ENCODE peak calls at places on chromosomes 12 and 14, in six cellular contexts. One of them, this sample, is unnamed.

GRCh38 chr12:75208851-75209781 is 523 bp downstream of the KCNC2 start:
- DNase-seq in pancreas: no peak
- DNase-seq in AG04450: peak
- DNase-seq in astrocyte of the cerebellum: peak
- DNase-seq in lower lobe of right lung: no peak
- DNase-seq in AG09309: no peak
- DNase-seq in this sample: peak

GRCh38 chr14:95504135-95505029 is 12.1 kb downstream of the SYNE3 start:
- DNase-seq in pancreas: no peak
- DNase-seq in AG04450: no peak
- DNase-seq in astrocyte of the cerebellum: no peak
- DNase-seq in lower lobe of right lung: no peak
- DNase-seq in AG09309: no peak
- DNase-seq in this sample: peak

GRCh38 chr12:50220357-50221061 is 53.3 kb upstream of the CERS5 start:
- DNase-seq in pancreas: no peak
- DNase-seq in AG04450: no peak
- DNase-seq in astrocyte of the cerebellum: no peak
- DNase-seq in lower lobe of right lung: no peak
- DNase-seq in AG09309: peak
- DNase-seq in this sample: peak

GRCh38 chr12:68789144-68789878 is 18.7 kb upstream of the MDM2 start:
- DNase-seq in pancreas: peak
- DNase-seq in AG04450: no peak
- DNase-seq in astrocyte of the cerebellum: no peak
- DNase-seq in lower lobe of right lung: no peak
- DNase-seq in AG09309: no peak
- DNase-seq in this sample: no peak

GRCh38 chr12:57008113-57008687 is 1.9 kb upstream of the ZBTB39 start:
- DNase-seq in pancreas: no peak
- DNase-seq in AG04450: peak
- DNase-seq in astrocyte of the cerebellum: peak
- DNase-seq in lower lobe of right lung: no peak
- DNase-seq in AG09309: peak
- DNase-seq in this sample: peak

GRCh38 chr12:65937181-65937641 is 112.9 kb downstream of the HMGA2 start:
- DNase-seq in pancreas: no peak
- DNase-seq in AG04450: no peak
- DNase-seq in astrocyte of the cerebellum: peak
- DNase-seq in lower lobe of right lung: no peak
- DNase-seq in AG09309: peak
- DNase-seq in this sample: peak

GRCh38 chr14:65286443-65286842 is 126.1 kb upstream of the FUT8 start:
- DNase-seq in pancreas: no peak
- DNase-seq in AG04450: no peak
- DNase-seq in astrocyte of the cerebellum: no peak
- DNase-seq in lower lobe of right lung: no peak
- DNase-seq in AG09309: no peak
- DNase-seq in this sample: no peak

GRCh38 chr12:132188451-132189298 is 44.4 kb downstream of the NOC4L start:
- DNase-seq in pancreas: no peak
- DNase-seq in AG04450: no peak
- DNase-seq in astrocyte of the cerebellum: no peak
- DNase-seq in lower lobe of right lung: no peak
- DNase-seq in AG09309: no peak
- DNase-seq in this sample: no peak

GRCh38 chr12:54411398-54412241 is 7.4 kb downstream of the ITGA5 start:
- DNase-seq in pancreas: no peak
- DNase-seq in AG04450: peak
- DNase-seq in astrocyte of the cerebellum: no peak
- DNase-seq in lower lobe of right lung: peak
- DNase-seq in AG09309: peak
- DNase-seq in this sample: peak

GRCh38 chr14:50233335-50234250 is 2.2 kb upstream of the SOS2 start:
- DNase-seq in pancreas: no peak
- DNase-seq in AG04450: no peak
- DNase-seq in astrocyte of the cerebellum: no peak
- DNase-seq in lower lobe of right lung: no peak
- DNase-seq in AG09309: no peak
- DNase-seq in this sample: no peak

GRCh38 chr14:73783107-73783727 is 68.4 kb upstream of the PTGR2 start:
- DNase-seq in pancreas: no peak
- DNase-seq in AG04450: no peak
- DNase-seq in astrocyte of the cerebellum: no peak
- DNase-seq in lower lobe of right lung: no peak
- DNase-seq in AG09309: no peak
- DNase-seq in this sample: peak

GRCh38 chr14:102973706-102974280 is 51.3 kb downstream of the AMN start:
- DNase-seq in pancreas: no peak
- DNase-seq in AG04450: no peak
- DNase-seq in astrocyte of the cerebellum: no peak
- DNase-seq in lower lobe of right lung: no peak
- DNase-seq in AG09309: no peak
- DNase-seq in this sample: no peak

GRCh38 chr14:73662439-73663056 is 17.8 kb downstream of the DNAL1 start:
- DNase-seq in pancreas: no peak
- DNase-seq in AG04450: peak
- DNase-seq in astrocyte of the cerebellum: peak
- DNase-seq in lower lobe of right lung: no peak
- DNase-seq in AG09309: peak
- DNase-seq in this sample: peak

GRCh38 chr12:612293-612692 is 51.0 kb downstream of the NINJ2 start:
- DNase-seq in pancreas: no peak
- DNase-seq in AG04450: no peak
- DNase-seq in astrocyte of the cerebellum: no peak
- DNase-seq in lower lobe of right lung: no peak
- DNase-seq in AG09309: no peak
- DNase-seq in this sample: no peak

GRCh38 chr12:122867701-122868461 is 28.0 kb downstream of the VPS37B start:
- DNase-seq in pancreas: peak
- DNase-seq in AG04450: no peak
- DNase-seq in astrocyte of the cerebellum: no peak
- DNase-seq in lower lobe of right lung: peak
- DNase-seq in AG09309: no peak
- DNase-seq in this sample: no peak

GRCh38 chr12:101671157-101671791 is 26.2 kb upstream of the CHPT1 start:
- DNase-seq in pancreas: no peak
- DNase-seq in AG04450: no peak
- DNase-seq in astrocyte of the cerebellum: no peak
- DNase-seq in lower lobe of right lung: peak
- DNase-seq in AG09309: no peak
- DNase-seq in this sample: no peak

GRCh38 chr12:21627924-21628323 is 23.3 kb upstream of the GYS2 start:
- DNase-seq in pancreas: peak
- DNase-seq in AG04450: no peak
- DNase-seq in astrocyte of the cerebellum: no peak
- DNase-seq in lower lobe of right lung: no peak
- DNase-seq in AG09309: no peak
- DNase-seq in this sample: no peak

GRCh38 chr12:57459750-57460400 is at the start of gene GLI1:
- DNase-seq in pancreas: no peak
- DNase-seq in AG04450: no peak
- DNase-seq in astrocyte of the cerebellum: peak
- DNase-seq in lower lobe of right lung: no peak
- DNase-seq in AG09309: no peak
- DNase-seq in this sample: no peak

GRCh38 chr14:83863042-83863441 is 1666.9 kb upstream of the FLRT2 start:
- DNase-seq in pancreas: no peak
- DNase-seq in AG04450: no peak
- DNase-seq in astrocyte of the cerebellum: no peak
- DNase-seq in lower lobe of right lung: no peak
- DNase-seq in AG09309: no peak
- DNase-seq in this sample: no peak

GRCh38 chr12:71438670-71439361 is 782 bp upstream of the LGR5 start:
- DNase-seq in pancreas: no peak
- DNase-seq in AG04450: no peak
- DNase-seq in astrocyte of the cerebellum: no peak
- DNase-seq in lower lobe of right lung: no peak
- DNase-seq in AG09309: no peak
- DNase-seq in this sample: peak

GRCh38 chr14:81485372-81485771 is 48.3 kb downstream of the SEL1L start:
- DNase-seq in pancreas: no peak
- DNase-seq in AG04450: no peak
- DNase-seq in astrocyte of the cerebellum: no peak
- DNase-seq in lower lobe of right lung: no peak
- DNase-seq in AG09309: no peak
- DNase-seq in this sample: no peak

GRCh38 chr12:85733984-85734383 is 102.2 kb downstream of the RASSF9 start:
- DNase-seq in pancreas: no peak
- DNase-seq in AG04450: no peak
- DNase-seq in astrocyte of the cerebellum: no peak
- DNase-seq in lower lobe of right lung: no peak
- DNase-seq in AG09309: no peak
- DNase-seq in this sample: peak

GRCh38 chr14:60327447-60328331 is 78.7 kb downstream of the PPM1A start:
- DNase-seq in pancreas: peak
- DNase-seq in AG04450: no peak
- DNase-seq in astrocyte of the cerebellum: no peak
- DNase-seq in lower lobe of right lung: peak
- DNase-seq in AG09309: no peak
- DNase-seq in this sample: peak

GRCh38 chr14:106876711-106877110 is 1350.3 kb downstream of the TMEM121 start:
- DNase-seq in pancreas: no peak
- DNase-seq in AG04450: no peak
- DNase-seq in astrocyte of the cerebellum: no peak
- DNase-seq in lower lobe of right lung: no peak
- DNase-seq in AG09309: no peak
- DNase-seq in this sample: no peak
- H3K4me3 ChIP-seq in pancreas: no peak
- H3K4me3 ChIP-seq in AG04450: no peak
- H3K4me3 ChIP-seq in astrocyte of the cerebellum: no peak
- H3K4me3 ChIP-seq in lower lobe of right lung: no peak
- H3K4me3 ChIP-seq in AG09309: no peak
- H3K4me3 ChIP-seq in this sample: no peak

GRCh38 chr14:66939409-66939808 is 249.8 kb upstream of the GARIN2 start:
- DNase-seq in pancreas: no peak
- DNase-seq in AG04450: no peak
- DNase-seq in astrocyte of the cerebellum: no peak
- DNase-seq in lower lobe of right lung: no peak
- DNase-seq in AG09309: no peak
- DNase-seq in this sample: no peak

DNA sequence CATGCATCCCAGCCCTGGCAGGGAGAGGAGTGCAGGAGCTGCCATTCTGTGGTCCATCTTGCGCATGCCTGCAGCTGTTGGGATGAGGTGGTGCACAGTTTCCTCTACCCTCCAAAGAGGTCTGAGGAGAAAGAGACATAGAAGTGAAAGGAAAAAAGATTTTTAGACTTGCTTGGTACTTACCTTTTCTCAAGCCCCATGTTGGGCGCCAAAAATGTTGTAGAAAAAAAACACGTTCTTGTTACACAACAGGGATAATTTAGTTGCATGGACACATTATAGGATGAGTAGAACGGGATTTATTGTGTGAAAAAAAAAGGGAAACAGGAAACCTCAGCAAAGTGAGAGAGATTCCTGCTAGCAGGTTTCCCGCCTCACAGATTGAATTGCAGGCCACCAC is 244.4 kb upstream of the GARIN2 start:
- DNase-seq in pancreas: no peak
- DNase-seq in AG04450: no peak
- DNase-seq in astrocyte of the cerebellum: peak
- DNase-seq in lower lobe of right lung: no peak
- DNase-seq in AG09309: no peak
- DNase-seq in this sample: peak
- TF ChIP-seq CTCF in pancreas: no peak
- TF ChIP-seq CTCF in AG04450: no peak
- TF ChIP-seq CTCF in astrocyte of the cerebellum: no peak
- TF ChIP-seq CTCF in lower lobe of right lung: no peak
- TF ChIP-seq CTCF in AG09309: no peak
- TF ChIP-seq CTCF in this sample: no peak

GRCh38 chr12:34126805-34127204 is 104.5 kb downstream of the ALG10 start:
- DNase-seq in pancreas: no peak
- DNase-seq in AG04450: no peak
- DNase-seq in astrocyte of the cerebellum: no peak
- DNase-seq in lower lobe of right lung: no peak
- DNase-seq in AG09309: no peak
- DNase-seq in this sample: no peak

GRCh38 chr12:34121360-34121759 is 99.1 kb downstream of the ALG10 start:
- DNase-seq in pancreas: no peak
- DNase-seq in AG04450: no peak
- DNase-seq in astrocyte of the cerebellum: no peak
- DNase-seq in lower lobe of right lung: no peak
- DNase-seq in AG09309: no peak
- DNase-seq in this sample: no peak

GRCh38 chr12:34124608-34125007 is 102.3 kb downstream of the ALG10 start:
- DNase-seq in pancreas: no peak
- DNase-seq in AG04450: no peak
- DNase-seq in astrocyte of the cerebellum: no peak
- DNase-seq in lower lobe of right lung: no peak
- DNase-seq in AG09309: no peak
- DNase-seq in this sample: no peak

DNA sequence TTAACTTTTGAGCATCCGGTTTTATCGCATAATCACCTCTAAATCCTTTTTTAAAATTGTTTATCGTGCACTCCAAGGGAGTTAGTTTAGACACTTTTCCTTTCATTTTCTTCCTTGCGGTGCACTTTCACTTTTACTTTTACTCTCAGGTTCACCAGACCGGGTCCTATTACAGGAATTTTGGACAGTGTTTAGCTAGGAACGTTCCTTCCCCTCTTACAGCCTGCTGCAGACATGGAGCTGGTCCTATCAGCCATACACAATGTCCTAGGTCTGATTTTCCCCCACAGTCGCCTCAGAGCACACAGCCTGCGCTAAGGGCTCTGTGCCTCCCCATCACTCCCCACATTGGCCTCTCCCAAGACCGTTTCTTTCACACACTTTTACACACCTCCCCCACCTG is 103.9 kb downstream of the ALG10 start:
- DNase-seq in pancreas: no peak
- DNase-seq in AG04450: no peak
- DNase-seq in astrocyte of the cerebellum: no peak
- DNase-seq in lower lobe of right lung: no peak
- DNase-seq in AG09309: no peak
- DNase-seq in this sample: no peak
- H3K4me3 ChIP-seq in pancreas: no peak
- H3K4me3 ChIP-seq in AG04450: no peak
- H3K4me3 ChIP-seq in astrocyte of the cerebellum: no peak
- H3K4me3 ChIP-seq in lower lobe of right lung: peak
- H3K4me3 ChIP-seq in AG09309: peak
- H3K4me3 ChIP-seq in this sample: no peak

DNA sequence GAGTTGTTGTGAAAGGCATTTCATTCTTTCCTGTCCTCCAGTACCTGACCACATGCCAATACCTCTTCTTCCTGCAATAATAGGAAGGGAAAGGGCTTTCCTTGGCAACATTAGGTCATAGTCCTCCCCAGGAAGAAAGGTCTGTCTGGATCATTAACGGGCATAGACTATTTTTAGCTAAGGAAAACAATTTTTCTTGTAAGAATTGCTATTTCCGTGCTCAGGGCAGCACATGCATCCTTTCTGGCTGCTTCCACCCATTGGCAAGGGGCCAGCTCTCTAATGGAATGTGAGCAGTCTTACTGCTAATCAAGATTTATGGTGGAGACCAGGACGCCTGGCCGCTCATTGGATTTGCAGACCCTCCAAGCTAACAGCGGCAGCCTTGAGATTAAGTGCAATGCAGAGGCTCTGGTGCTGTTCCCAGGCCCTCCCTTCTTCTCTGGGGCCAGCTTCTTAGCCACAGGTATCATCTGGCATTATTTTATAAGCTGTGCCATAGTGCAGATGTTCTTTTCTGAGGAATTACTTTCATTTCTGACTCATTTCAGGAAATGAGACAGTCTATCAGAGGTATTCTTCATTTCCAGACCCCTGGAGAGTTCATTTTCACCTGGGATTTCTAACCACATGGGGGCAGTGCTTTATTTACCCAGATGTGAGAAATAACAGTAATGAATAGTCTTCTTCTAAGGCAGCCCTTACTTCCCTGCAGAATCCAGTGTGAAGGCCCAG is 52.9 kb downstream of the ANO6 start:
- DNase-seq in pancreas: peak
- DNase-seq in AG04450: peak
- DNase-seq in astrocyte of the cerebellum: peak
- DNase-seq in lower lobe of right lung: peak
- DNase-seq in AG09309: peak
- DNase-seq in this sample: peak
- TF ChIP-seq CTCF in pancreas: no peak
- TF ChIP-seq CTCF in AG04450: peak
- TF ChIP-seq CTCF in astrocyte of the cerebellum: peak
- TF ChIP-seq CTCF in lower lobe of right lung: peak
- TF ChIP-seq CTCF in AG09309: peak
- TF ChIP-seq CTCF in this sample: peak